ENCODE peak calls at places on chromosomes 6 and 20, in six cellular contexts. M is A673, H is A549, L is upper lobe of right lung, Q is GM23338, C is aorta. W is an unnamed sample.

GRCh38 chr6:116309001-116309400 is 29.3 kb upstream of the TSPYL1 start:
- DNase-seq in M (no peak), H (no peak), L (no peak), Q (no peak), C (no peak), W (no peak)

GRCh38 chr6:143721642-143722041 is 43.9 kb downstream of the PHACTR2 start:
- DNase-seq in M (no peak), H (no peak), L (no peak), Q (no peak), C (no peak), W (no peak)

GRCh38 chr6:133921249-133921859 is 31.7 kb upstream of the TBPL1 start:
- DNase-seq in M (peak; percentile 85), H (peak; percentile 65), L (peak; percentile 69), Q (peak; percentile 94), C (peak; percentile 88), W (peak; percentile 89)

GRCh38 chr20:19403549-19403948 is 191.1 kb downstream of the SLC24A3 start:
- DNase-seq in M (no peak), H (no peak), L (no peak), Q (peak; percentile 28), C (no peak), W (no peak)

GRCh38 chr6:16420715-16421461 is 182.5 kb downstream of the GMPR start:
- DNase-seq in M (peak; percentile 54), H (no peak), L (no peak), Q (peak; percentile 10), C (no peak), W (no peak)

GRCh38 chr6:136772685-136773472 is 19.4 kb downstream of the MAP3K5 start:
- DNase-seq in M (no peak), H (no peak), L (no peak), Q (peak; percentile 87), C (no peak), W (peak; percentile 9)

GRCh38 chr6:33008944-33009861 is at the start of gene HLA-DOA:
- DNase-seq in M (peak; percentile 65), H (no peak), L (no peak), Q (peak; percentile 97), C (no peak), W (peak; percentile 90)

GRCh38 chr20:47768016-47768953 is 17.0 kb downstream of the SULF2 start:
- DNase-seq in M (no peak), H (no peak), L (peak; percentile 88), Q (no peak), C (no peak), W (no peak)

GRCh38 chr20:10591956-10592521 is 81.8 kb downstream of the JAG1 start:
- DNase-seq in M (no peak), H (no peak), L (no peak), Q (no peak), C (no peak), W (no peak)

GRCh38 chr20:48919882-48920526 is 1.5 kb upstream of the ARFGEF2 start:
- DNase-seq in M (no peak), H (no peak), L (no peak), Q (no peak), C (no peak), W (no peak)

GRCh38 chr6:31702421-31702818 is 704 bp downstream of the ABHD16A start:
- DNase-seq in M (no peak), H (no peak), L (no peak), Q (no peak), C (no peak), W (no peak)

GRCh38 chr6:145009691-145010090 is 724.6 kb downstream of the UTRN start:
- DNase-seq in M (peak; percentile 56), H (no peak), L (no peak), Q (no peak), C (no peak), W (no peak)

GRCh38 chr6:151757506-151757955 is 50.0 kb upstream of the ESR1 start:
- DNase-seq in M (no peak), H (no peak), L (no peak), Q (no peak), C (no peak), W (no peak)

GRCh38 chr20:20410678-20411077 is 42.8 kb downstream of the INSM1 start:
- DNase-seq in M (peak; percentile 76), H (no peak), L (no peak), Q (peak; percentile 76), C (no peak), W (peak; percentile 87)

GRCh38 chr20:11907621-11908020 is 10.1 kb upstream of the BTBD3 start:
- DNase-seq in M (no peak), H (no peak), L (no peak), Q (no peak), C (no peak), W (no peak)

GRCh38 chr6:4780360-4780812 is 4.2 kb downstream of the CDYL start:
- DNase-seq in M (peak; percentile 22), H (no peak), L (no peak), Q (peak; percentile 21), C (no peak), W (no peak)

GRCh38 chr6:141017941-141018340 is 1114.8 kb upstream of the GJE1 start:
- DNase-seq in M (no peak), H (no peak), L (no peak), Q (no peak), C (no peak), W (no peak)

GRCh38 chr20:48295966-48296421 is 510.7 kb upstream of the SULF2 start:
- DNase-seq in M (no peak), H (no peak), L (no peak), Q (peak; percentile 41), C (no peak), W (peak; percentile 22)

GRCh38 chr6:36851149-36851614 is 11.9 kb upstream of the CPNE5 start:
- DNase-seq in M (peak; percentile 80), H (peak; percentile 19), L (no peak), Q (peak; percentile 86), C (no peak), W (peak; percentile 81)

GRCh38 chr20:38706482-38706881 is 17.8 kb upstream of the SLC32A1 start:
- DNase-seq in M (no peak), H (no peak), L (no peak), Q (peak; percentile 28), C (no peak), W (peak; percentile 82)

GRCh38 chr20:59055302-59055701 is 12.7 kb upstream of the PRELID3B start:
- DNase-seq in M (peak; percentile 22), H (no peak), L (no peak), Q (no peak), C (no peak), W (no peak)

GRCh38 chr6:50825375-50826036 is 6.8 kb downstream of the TFAP2B start:
- DNase-seq in M (no peak), H (no peak), L (no peak), Q (no peak), C (no peak), W (no peak)
- H3K4me3 ChIP-seq in M (no peak overlapping the region), H (no peak overlapping the region), L (no peak overlapping the region), Q (peak overlapping the region; percentile 46), C (no peak overlapping the region), W (no peak overlapping the region)

DNA sequence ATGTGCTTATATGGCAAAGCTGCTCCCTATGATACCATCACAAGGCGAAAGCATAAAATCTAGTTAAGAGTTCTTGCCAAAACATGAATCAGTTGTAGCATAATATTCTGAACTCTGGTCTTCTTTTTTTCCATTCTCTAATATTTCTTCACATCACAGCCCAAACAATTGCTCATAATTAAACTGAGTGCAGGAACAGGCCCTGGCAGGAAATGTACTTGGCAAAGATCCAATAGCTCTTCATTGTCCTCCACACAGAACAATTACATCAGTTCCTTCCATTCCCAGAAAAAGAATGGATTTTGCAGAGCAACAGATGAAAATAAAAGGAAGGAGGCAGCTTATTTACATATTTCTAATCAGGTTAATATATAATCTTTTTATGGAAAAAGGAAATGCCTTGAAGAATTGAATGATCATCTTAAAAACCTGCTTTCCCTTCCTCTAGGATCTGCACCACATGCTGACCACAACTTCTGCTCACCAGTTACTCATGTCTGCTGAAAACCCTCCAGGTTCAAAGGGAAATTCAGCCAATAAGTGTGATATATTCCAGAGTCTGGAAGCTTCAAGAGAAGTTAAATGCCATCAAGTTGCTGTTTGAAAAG is 123.3 kb upstream of the COL21A1 start:
- DNase-seq in M (peak; percentile 91), H (peak; percentile 4), L (no peak), Q (no peak), C (no peak), W (no peak)
- H3K4me3 ChIP-seq in M (no peak overlapping the region), H (no peak overlapping the region), L (no peak overlapping the region), Q (no peak overlapping the region), C (no peak overlapping the region), W (no peak overlapping the region)

GRCh38 chr6:149234051-149234962 is 83.2 kb upstream of the TAB2 start:
- DNase-seq in M (no peak), H (peak; percentile 11), L (no peak), Q (no peak), C (no peak), W (no peak)

GRCh38 chr6:149230729-149231434 is 86.6 kb upstream of the TAB2 start:
- DNase-seq in M (no peak), H (no peak), L (no peak), Q (no peak), C (no peak), W (no peak)

GRCh38 chr6:149231786-149232185 is 85.7 kb upstream of the TAB2 start:
- DNase-seq in M (no peak), H (no peak), L (no peak), Q (no peak), C (no peak), W (no peak)

GRCh38 chr6:149235130-149235561 is 82.4 kb upstream of the TAB2 start:
- DNase-seq in M (peak; percentile 64), H (peak; percentile 16), L (no peak), Q (no peak), C (no peak), W (no peak)

DNA sequence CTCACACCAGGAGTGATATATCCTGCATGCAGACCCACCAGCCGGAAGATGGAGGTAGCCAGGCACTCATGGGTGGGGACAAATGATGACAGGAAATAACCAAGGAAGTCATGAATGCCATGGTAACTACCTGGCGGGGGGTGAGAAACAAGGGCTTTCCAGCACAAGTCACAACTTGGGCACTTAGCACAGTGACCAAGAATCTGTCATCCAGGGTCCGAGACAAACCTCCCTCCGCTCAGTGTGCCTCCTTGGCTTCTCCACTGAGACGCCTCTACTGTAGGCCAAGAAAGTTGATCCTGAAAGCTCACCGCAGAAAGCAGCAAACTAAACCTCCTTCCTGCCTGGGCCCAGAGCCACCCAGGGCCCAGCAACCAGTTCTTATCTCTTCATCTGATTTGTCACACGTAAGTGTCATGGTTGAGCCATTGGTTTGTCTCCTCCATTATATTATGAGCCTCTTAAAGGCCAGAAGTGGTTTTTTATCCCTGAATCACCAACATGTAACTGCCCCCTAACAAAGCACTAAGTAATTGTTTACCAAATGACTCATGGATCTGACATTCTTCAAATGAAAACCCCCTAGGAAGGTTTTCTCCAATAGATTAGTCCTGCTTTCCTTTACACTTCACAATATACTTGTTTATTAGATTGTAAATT is 84.3 kb upstream of the TAB2 start:
- DNase-seq in M (peak; percentile 64), H (peak; percentile 83), L (no peak), Q (no peak), C (no peak), W (no peak)
- H3K4me3 ChIP-seq in M (no peak overlapping the region), H (no peak overlapping the region), L (no peak overlapping the region), Q (no peak overlapping the region), C (no peak overlapping the region), W (no peak overlapping the region)

GRCh38 chr20:25309395-25310267 is 61.7 kb downstream of the PYGB start:
- DNase-seq in M (no peak), H (peak; percentile 87), L (peak; percentile 75), Q (no peak), C (peak; percentile 78), W (no peak)

GRCh38 chr20:25308671-25309394 is 60.9 kb downstream of the PYGB start:
- DNase-seq in M (no peak), H (no peak), L (peak; percentile 61), Q (no peak), C (peak; percentile 72), W (no peak)

GRCh38 chr20:25310921-25311728 is 63.2 kb downstream of the PYGB start:
- DNase-seq in M (no peak), H (no peak), L (peak; percentile 36), Q (no peak), C (peak; percentile 77), W (no peak)

GRCh38 chr20:25308083-25308491 is 60.2 kb downstream of the PYGB start:
- DNase-seq in M (no peak), H (no peak), L (peak; percentile 48), Q (no peak), C (peak; percentile 72), W (no peak)

GRCh38 chr20:25310268-25310920 is 62.5 kb downstream of the PYGB start:
- DNase-seq in M (peak; percentile 45), H (peak; percentile 97), L (peak; percentile 71), Q (peak; percentile 38), C (peak; percentile 78), W (peak; percentile 30)
- H3K4me3 ChIP-seq in M (no peak overlapping the region), H (peak overlapping the region; percentile 26), L (no peak overlapping the region), Q (no peak overlapping the region), C (no peak overlapping the region), W (no peak overlapping the region)